ENCODE peak calls at places on chromosomes 1 and 21, in four cellular contexts. U, K, T and S are unnamed samples.

GRCh38 chr1:85134583-85135455 is 66.0 kb downstream of the SYDE2 start:
- DNase-seq in U (peak), K (no peak), T (no peak), S (no peak)

GRCh38 chr1:183106746-183107145 is 79.3 kb upstream of the LAMC2 start:
- DNase-seq in U (peak), K (no peak), T (no peak), S (no peak)

GRCh38 chr1:20719261-20719660 is 1.5 kb upstream of the KIF17 start:
- DNase-seq in U (no peak), K (no peak), T (no peak), S (peak)

GRCh38 chr1:47477595-47478080 is 39.8 kb downstream of the FOXD2 start:
- DNase-seq in U (no peak), K (no peak), T (no peak), S (peak)

GRCh38 chr1:220353229-220354012 is 81.2 kb upstream of the RAB3GAP2 start:
- DNase-seq in U (no peak), K (no peak), T (peak), S (peak)

GRCh38 chr1:178746345-178746744 is 21.3 kb downstream of the RALGPS2 start:
- DNase-seq in U (no peak), K (no peak), T (no peak), S (no peak)

GRCh38 chr1:232728507-232729263 is 76.5 kb upstream of the MAP10 start:
- DNase-seq in U (peak), K (no peak), T (no peak), S (no peak)

GRCh38 chr1:238409947-238410346 is 519.2 kb upstream of the ZP4 start:
- DNase-seq in U (peak), K (no peak), T (no peak), S (no peak)

GRCh38 chr1:25487628-25488027 is 55.8 kb upstream of the LDLRAP1 start:
- DNase-seq in U (no peak), K (no peak), T (peak), S (no peak)

GRCh38 chr1:53826367-53826766 is 11.7 kb downstream of the NDC1 start:
- DNase-seq in U (peak), K (no peak), T (peak), S (no peak)

GRCh38 chr1:162373541-162374375 is 2.9 kb downstream of the SPATA46 start:
- DNase-seq in U (peak), K (no peak), T (no peak), S (no peak)

GRCh38 chr21:46114963-46115362 is 17.1 kb downstream of the COL6A2 start:
- DNase-seq in U (no peak), K (no peak), T (no peak), S (no peak)

GRCh38 chr21:28752131-28752530 is 240.5 kb downstream of the LTN1 start:
- DNase-seq in U (no peak), K (no peak), T (no peak), S (no peak)

GRCh38 chr1:197908695-197909336 is 6.4 kb downstream of the C1orf53 start:
- DNase-seq in U (no peak), K (no peak), T (peak), S (peak)

GRCh38 chr1:32357619-32358018 is 4.7 kb downstream of the FAM229A start:
- DNase-seq in U (no peak), K (no peak), T (no peak), S (no peak)

GRCh38 chr1:82994866-82995370 is 1004.0 kb downstream of the TTLL7 start:
- DNase-seq in U (no peak), K (no peak), T (no peak), S (no peak)

GRCh38 chr1:31793086-31793485 is 22.7 kb downstream of the SPOCD1 start:
- DNase-seq in U (no peak), K (no peak), T (no peak), S (no peak)

GRCh38 chr1:12544992-12545391 is 73.0 kb downstream of the DHRS3 start:
- DNase-seq in U (no peak), K (no peak), T (no peak), S (no peak)

GRCh38 chr1:167173516-167174184 is 47.0 kb upstream of the POU2F1 start:
- DNase-seq in U (no peak), K (no peak), T (peak), S (peak)

GRCh38 chr1:17427696-17428660 is 11.5 kb downstream of the RCC2 start:
- DNase-seq in U (no peak), K (no peak), T (no peak), S (no peak)

GRCh38 chr1:198232940-198233675 is 76.3 kb downstream of the NEK7 start:
- DNase-seq in U (no peak), K (no peak), T (no peak), S (no peak)

GRCh38 chr21:41600556-41600955 is 92.6 kb upstream of the TMPRSS2 start:
- DNase-seq in U (no peak), K (no peak), T (no peak), S (peak)

GRCh38 chr1:54174106-54174505 is 21.3 kb upstream of the CDCP2 start:
- DNase-seq in U (no peak), K (no peak), T (no peak), S (no peak)

GRCh38 chr1:29956343-29957030 is 720.2 kb downstream of the PTPRU start:
- DNase-seq in U (no peak), K (no peak), T (no peak), S (peak)

GRCh38 chr1:52157582-52157981 is 15.7 kb downstream of the ZFYVE9 start:
- DNase-seq in U (peak), K (no peak), T (no peak), S (no peak)

GRCh38 chr21:25561668-25562641 is 45.3 kb downstream of the MRPL39 start:
- DNase-seq in U (peak), K (no peak), T (peak), S (peak)

GRCh38 chr1:95953005-95953404 is 719.0 kb downstream of the RWDD3 start:
- DNase-seq in U (peak), K (no peak), T (peak), S (peak)
- TF ChIP-seq CTCF in U (peak), K (no peak), T (peak), S (peak)

DNA sequence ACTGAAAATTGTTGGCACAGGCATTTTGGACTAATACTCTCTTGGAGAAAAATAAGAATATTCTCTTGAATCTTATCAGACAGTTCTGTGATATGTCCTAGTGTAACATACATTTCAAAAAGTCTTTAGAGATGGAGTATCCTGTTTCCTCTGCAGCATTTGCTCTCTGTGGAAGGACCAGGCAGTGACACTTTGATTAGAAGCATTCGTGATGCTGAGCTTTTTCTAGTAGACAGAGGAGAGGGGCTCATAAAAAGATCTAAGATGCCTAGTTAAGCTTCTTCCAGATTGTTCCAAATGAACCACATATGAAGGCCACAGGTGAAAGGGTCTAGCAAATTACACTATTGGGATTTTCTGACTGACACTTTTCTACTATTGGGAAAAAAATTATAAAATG is 120.3 kb downstream of the C1orf21 start:
- DNase-seq in U (no peak), K (no peak), T (no peak), S (no peak)
- H3K27ac ChIP-seq in U (no peak), K (no peak), T (no peak), S (no peak)

GRCh38 chr1:161072751-161073449 is 3.2 kb upstream of the ARHGAP30 start:
- DNase-seq in U (no peak), K (no peak), T (no peak), S (no peak)

GRCh38 chr1:161071886-161072371 is 2.2 kb upstream of the ARHGAP30 start:
- DNase-seq in U (no peak), K (no peak), T (peak), S (peak)

GRCh38 chr1:161069201-161069685 is 448 bp downstream of the ARHGAP30 start:
- DNase-seq in U (no peak), K (no peak), T (no peak), S (no peak)

GRCh38 chr1:161069731-161070270 is at the start of gene ARHGAP30:
- DNase-seq in U (no peak), K (no peak), T (no peak), S (peak)

GRCh38 chr1:161070737-161071136 is 1.0 kb upstream of the ARHGAP30 start:
- DNase-seq in U (no peak), K (no peak), T (no peak), S (no peak)
- H3K9ac ChIP-seq in U (no peak), K (no peak), T (no peak), S (no peak)

GRCh38 chr1:37096523-37096922 is 62.2 kb upstream of the GRIK3 start:
- DNase-seq in U (no peak), K (no peak), T (peak), S (peak)
- TF ChIP-seq CTCF in U (no peak), K (no peak), T (peak), S (peak)

GRCh38 chr1:234604393-234604725 is 5.6 kb downstream of the IRF2BP2 start:
- DNase-seq in U (no peak), K (no peak), T (no peak), S (no peak)

GRCh38 chr1:234604726-234605492 is 5.1 kb downstream of the IRF2BP2 start:
- DNase-seq in U (peak), K (no peak), T (no peak), S (no peak)

GRCh38 chr1:234605493-234605982 is 4.4 kb downstream of the IRF2BP2 start:
- DNase-seq in U (no peak), K (no peak), T (no peak), S (no peak)

GRCh38 chr1:234602334-234603220 is 7.4 kb downstream of the IRF2BP2 start:
- DNase-seq in U (peak), K (peak), T (no peak), S (no peak)

GRCh38 chr1:234603221-234604204 is 6.5 kb downstream of the IRF2BP2 start:
- DNase-seq in U (peak), K (no peak), T (no peak), S (no peak)
- H3K27ac ChIP-seq in U (peak), K (peak), T (no peak), S (peak)

GRCh38 chr1:40803902-40804301 is 20.3 kb downstream of the KCNQ4 start:
- DNase-seq in U (no peak), K (no peak), T (no peak), S (no peak)

GRCh38 chr1:40803447-40803846 is 19.9 kb downstream of the KCNQ4 start:
- DNase-seq in U (no peak), K (no peak), T (peak), S (no peak)

GRCh38 chr1:40801742-40802077 is 18.1 kb downstream of the KCNQ4 start:
- DNase-seq in U (no peak), K (no peak), T (no peak), S (no peak)

GRCh38 chr1:40799351-40799867 is 15.8 kb downstream of the KCNQ4 start:
- DNase-seq in U (peak), K (no peak), T (no peak), S (no peak)

GRCh38 chr1:40802078-40803075 is 18.8 kb downstream of the KCNQ4 start:
- DNase-seq in U (peak), K (peak), T (peak), S (peak)
- H3K9ac ChIP-seq in U (peak), K (peak), T (no peak), S (no peak)

DNA sequence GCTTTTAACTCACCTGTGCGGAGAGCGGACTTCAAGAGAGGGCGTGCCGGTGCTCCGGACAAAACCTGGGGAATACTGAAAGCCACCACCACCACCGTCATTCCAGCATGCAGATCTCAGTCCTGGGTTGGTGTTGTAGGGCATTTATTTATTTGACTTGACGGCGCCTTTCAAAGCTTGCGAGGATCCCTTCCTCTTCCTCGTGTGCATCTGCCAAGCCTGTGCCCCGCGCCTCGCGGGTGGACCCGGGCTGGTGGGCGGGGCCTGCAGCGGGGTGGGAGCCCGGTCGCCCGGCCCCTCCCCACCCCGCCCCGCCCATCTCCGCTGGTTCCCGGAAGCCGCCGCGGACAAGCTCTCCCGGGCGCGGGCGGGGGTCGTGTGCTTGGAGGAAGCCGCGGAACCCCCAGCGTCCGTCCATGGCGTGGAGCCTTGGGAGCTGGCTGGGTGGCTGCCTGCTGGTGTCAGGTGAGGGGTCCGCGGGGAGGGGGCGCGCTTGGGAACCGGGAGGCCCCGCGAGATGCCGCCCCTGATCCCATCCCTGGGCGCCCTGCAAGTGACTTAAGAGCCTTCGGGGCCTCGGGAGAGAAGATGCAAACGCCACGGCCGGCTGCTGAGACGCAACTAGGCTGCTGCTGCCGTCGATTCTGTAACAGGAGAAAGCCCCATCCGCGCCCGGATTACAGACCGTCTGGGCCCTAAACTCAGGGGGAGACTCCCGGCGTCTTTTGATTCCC is at the start of gene IL10RB:
- DNase-seq in U (peak), K (no peak), T (peak), S (peak)
- TF ChIP-seq CTCF in U (no peak), K (no peak), T (no peak), S (no peak)

GRCh38 chr1:43953361-43953760 is 6.6 kb downstream of the IPO13 start:
- DNase-seq in U (no peak), K (no peak), T (no peak), S (no peak)
- H3K27ac ChIP-seq in U (no peak), K (no peak), T (no peak), S (no peak)

GRCh38 chr1:207752456-207753132 is 740 bp downstream of the CD46 start:
- DNase-seq in U (peak), K (no peak), T (peak), S (peak)

GRCh38 chr1:207748737-207749528 is 2.9 kb upstream of the CD46 start:
- DNase-seq in U (no peak), K (no peak), T (no peak), S (no peak)

GRCh38 chr1:207753611-207754010 is 1.8 kb downstream of the CD46 start:
- DNase-seq in U (no peak), K (no peak), T (no peak), S (no peak)

GRCh38 chr1:207751790-207752455 is at the start of gene CD46:
- DNase-seq in U (peak), K (peak), T (peak), S (peak)

GRCh38 chr1:207750901-207751300 is 953 bp upstream of the CD46 start:
- DNase-seq in U (no peak), K (no peak), T (no peak), S (no peak)
- H3K9ac ChIP-seq in U (peak), K (peak), T (no peak), S (peak)